ENCODE peak calls at places on chromosomes 1 and 21, in seven cellular contexts. N, G, S, R, M, C and Q are unnamed samples. For H3K27me3, the result is how much of the 10 kb centered on the place peaks cover.

GRCh38 chr1:211638723-211639122 is 36.7 kb downstream of the NEK2 start:
- DNase-seq in G (no peak), N (no peak), R (no peak), C (peak), S (no peak), M (no peak), Q (no peak)

GRCh38 chr1:31696246-31696645 is 7.6 kb downstream of the COL16A1 start:
- DNase-seq in C (no peak), N (no peak), G (peak), S (no peak), R (no peak), M (no peak), Q (no peak)

GRCh38 chr1:177014325-177014724 is 150.2 kb downstream of the ASTN1 start:
- DNase-seq in S (no peak), C (no peak), M (no peak), G (no peak), R (no peak), N (no peak), Q (no peak)

GRCh38 chr1:234957330-234958065 is 171.1 kb downstream of the TOMM20 start:
- DNase-seq in R (peak), S (peak), C (no peak), N (no peak), M (no peak), G (no peak), Q (peak)

GRCh38 chr21:31983120-31983519 is 110.3 kb downstream of the HUNK start:
- DNase-seq in G (no peak), M (no peak), S (no peak), N (no peak), C (no peak), R (peak), Q (no peak)

GRCh38 chr1:72003092-72003491 is 279.2 kb downstream of the NEGR1 start:
- DNase-seq in G (no peak), S (no peak), C (no peak), M (no peak), N (no peak), R (no peak), Q (no peak)

GRCh38 chr1:230286890-230287269 is 139.3 kb downstream of the PGBD5 start:
- DNase-seq in G (no peak), R (no peak), M (no peak), C (no peak), S (no peak), N (no peak), Q (peak)

GRCh38 chr21:44712203-44713028 is 1.0 kb upstream of the TSPEAR start:
- DNase-seq in G (no peak), M (no peak), S (peak), C (no peak), N (no peak), R (no peak), Q (peak)

GRCh38 chr1:197911857-197912696 is 5.1 kb upstream of the LHX9 start:
- DNase-seq in M (no peak), N (no peak), C (no peak), R (no peak), S (no peak), G (no peak), Q (peak)
- H3K4me3 ChIP-seq in M (no peak), N (peak), C (no peak), R (no peak), S (peak), G (peak), Q (peak)

GRCh38 chr1:18178125-18178524 is 70.5 kb downstream of the IGSF21 start:
- DNase-seq in M (no peak), G (no peak), S (no peak), N (no peak), C (no peak), R (no peak), Q (no peak)

GRCh38 chr1:18183477-18183974 is 75.9 kb downstream of the IGSF21 start:
- DNase-seq in M (no peak), N (no peak), C (no peak), R (no peak), G (no peak), S (no peak), Q (no peak)

GRCh38 chr1:18179009-18179408 is 71.4 kb downstream of the IGSF21 start:
- DNase-seq in C (no peak), R (no peak), M (no peak), S (no peak), N (no peak), G (no peak), Q (no peak)

DNA sequence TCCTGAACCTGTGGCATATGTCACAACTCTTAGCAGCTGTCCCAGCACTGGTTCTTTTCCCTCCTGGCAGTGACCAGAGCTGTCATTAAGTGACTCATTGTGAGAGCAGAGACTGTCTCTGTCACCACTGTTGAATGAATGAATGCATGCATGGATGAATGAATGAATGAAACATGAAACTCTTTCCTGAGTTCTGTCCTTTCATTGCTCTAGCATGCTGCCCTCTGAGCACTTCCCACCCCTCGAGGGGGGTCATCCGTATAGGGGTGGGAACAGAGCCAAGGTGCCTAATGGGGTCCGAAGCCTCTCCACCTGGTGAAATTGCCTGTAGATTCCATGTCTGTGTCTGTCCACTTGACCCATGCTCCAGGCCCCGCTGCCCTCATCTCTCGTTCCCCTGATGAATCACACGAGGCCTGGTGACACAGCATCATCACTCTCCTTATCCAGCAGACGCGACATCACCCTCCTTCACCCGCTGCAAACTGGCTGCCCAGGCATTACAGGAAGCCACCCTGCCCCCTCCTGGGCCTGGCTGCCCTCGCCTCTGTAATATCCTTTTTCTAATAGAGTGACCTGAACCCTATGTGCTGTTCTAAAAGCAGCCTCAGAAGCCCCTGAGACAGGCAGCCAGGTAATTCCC is 75.0 kb downstream of the IGSF21 start:
- DNase-seq in N (no peak), C (no peak), R (peak), G (no peak), M (no peak), S (no peak), Q (no peak)
- H3K27me3 ChIP-seq in N (half or more), C (under half), R (under half), G (under half), M (under half), S (under half), Q (under half)

DNA sequence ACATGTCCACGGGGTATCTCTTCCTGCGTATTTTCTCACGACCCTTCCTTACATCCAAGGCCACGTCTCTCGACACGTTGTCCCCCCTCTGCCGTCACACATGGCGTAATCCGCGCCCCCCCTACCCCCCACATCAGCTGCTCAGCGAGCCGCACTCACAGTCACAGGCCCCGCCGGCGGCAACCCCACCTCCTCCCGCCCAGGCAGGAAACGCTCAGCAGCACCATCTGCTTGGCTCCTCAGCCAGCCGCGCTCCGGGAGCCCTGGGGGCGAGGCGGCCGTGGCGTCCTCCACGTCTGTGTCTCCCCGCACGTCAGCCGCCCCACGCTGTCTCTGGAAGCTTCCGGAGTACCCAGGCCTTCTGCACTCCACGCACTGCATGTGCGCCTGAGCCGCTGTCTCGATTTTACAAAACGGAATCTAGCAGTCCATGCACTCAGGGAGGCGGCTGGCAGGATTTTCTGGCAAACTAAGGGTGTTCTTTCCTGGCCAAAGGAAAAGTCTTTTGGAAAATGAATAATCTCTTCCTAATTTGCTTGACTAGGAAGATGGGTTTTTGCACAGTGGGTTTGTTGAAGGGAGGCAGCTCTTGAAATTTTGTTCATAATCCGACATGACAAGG is 64.5 kb downstream of the SIK1 start:
- DNase-seq in R (peak), N (peak), S (peak), G (peak), C (peak), M (peak), Q (peak)
- H3K4me3 ChIP-seq in R (no peak), N (peak), S (no peak), G (peak), C (peak), M (peak), Q (no peak)

GRCh38 chr21:24590261-24590660 is 1017.0 kb downstream of the MRPL39 start:
- DNase-seq in N (no peak), G (no peak), C (no peak), M (no peak), S (no peak), R (no peak), Q (no peak)
- H3K27me3 ChIP-seq in N (under half), G (under half), C (under half), M (under half), S (under half), R (under half), Q (under half)